ENCODE peak calls at places on chromosomes 7 and 10, in six cellular contexts. M, X, I, H, K and S are unnamed samples.

GRCh38 chr10:69655868-69656555 is 26.0 kb downstream of the FAM241B start:
- DNase-seq in M (no peak), K (no peak), H (no peak), X (no peak), I (no peak), S (no peak)

GRCh38 chr7:155644971-155645509 is 579 bp downstream of the RBM33 start:
- DNase-seq in I (no peak), K (peak; percentile 38), X (peak; percentile 37), M (no peak), H (no peak), S (no peak)

GRCh38 chr7:79615466-79615865 is 162.0 kb upstream of the MAGI2 start:
- DNase-seq in M (no peak), H (no peak), I (no peak), X (no peak), K (no peak), S (no peak)

GRCh38 chr10:48691812-48692528 is 7.3 kb downstream of the WDFY4 start:
- DNase-seq in M (no peak), X (no peak), K (no peak), I (no peak), H (no peak), S (no peak)

GRCh38 chr7:146926833-146927232 is 810.2 kb downstream of the CNTNAP2 start:
- DNase-seq in X (no peak), K (no peak), M (no peak), I (no peak), H (no peak), S (no peak)

GRCh38 chr7:46696741-46697140 is 775.7 kb upstream of the IGFBP3 start:
- DNase-seq in I (no peak), M (no peak), K (no peak), X (no peak), H (no peak), S (no peak)

GRCh38 chr7:152848026-152848425 is 88.5 kb downstream of the ACTR3B start:
- DNase-seq in M (no peak), I (no peak), X (no peak), H (no peak), K (no peak), S (no peak)

GRCh38 chr10:7610651-7611389 is 55.9 kb downstream of the ITIH5 start:
- DNase-seq in H (no peak), X (no peak), I (no peak), M (peak; percentile 47), K (peak; percentile 44), S (peak; percentile 22)

GRCh38 chr7:149474309-149475120 is 13.7 kb upstream of the ZNF777 start:
- DNase-seq in X (no peak), H (no peak), M (no peak), K (no peak), I (peak; percentile 80), S (no peak)

GRCh38 chr7:595621-596010 is 76.0 kb upstream of the PDGFA start:
- DNase-seq in K (no peak), I (no peak), X (no peak), M (no peak), H (no peak), S (no peak)

GRCh38 chr7:2659556-2660358 is 28.0 kb downstream of the TTYH3 start:
- DNase-seq in H (no peak), M (no peak), X (no peak), K (no peak), I (no peak), S (no peak)

GRCh38 chr7:43362652-43363428 is 220.1 kb upstream of the STK17A start:
- DNase-seq in H (no peak), M (no peak), I (no peak), X (peak; percentile 15), K (no peak), S (peak; percentile 18)

GRCh38 chr10:44293306-44293778 is 91.6 kb downstream of the CXCL12 start:
- DNase-seq in X (no peak), K (no peak), M (no peak), I (peak; percentile 65), H (no peak), S (no peak)

GRCh38 chr7:130420943-130421578 is 19.8 kb downstream of the CEP41 start:
- DNase-seq in I (no peak), K (no peak), H (no peak), M (no peak), X (no peak), S (no peak)

GRCh38 chr7:8190121-8190895 is 71.7 kb downstream of the ICA1 start:
- DNase-seq in M (peak; percentile 59), H (no peak), I (no peak), X (peak; percentile 61), K (peak; percentile 59), S (no peak)

GRCh38 chr7:145082366-145083240 is 246.8 kb upstream of the TPK1 start:
- DNase-seq in I (no peak), H (no peak), X (peak; percentile 22), M (no peak), K (no peak), S (no peak)

GRCh38 chr7:6359021-6359420 is 86.6 kb upstream of the CYTH3 start:
- DNase-seq in K (no peak), M (no peak), I (no peak), H (no peak), X (no peak), S (no peak)

GRCh38 chr7:139720705-139721231 is 57.0 kb downstream of the HIPK2 start:
- DNase-seq in K (peak; percentile 50), I (no peak), X (no peak), H (no peak), M (no peak), S (no peak)

GRCh38 chr10:65128277-65128676 is 1607.1 kb downstream of the REEP3 start:
- DNase-seq in K (no peak), H (no peak), X (no peak), M (no peak), I (no peak), S (no peak)

GRCh38 chr7:98192781-98193457 is 18.3 kb upstream of the BHLHA15 start:
- DNase-seq in H (no peak), M (no peak), X (no peak), K (no peak), I (no peak), S (no peak)

GRCh38 chr7:98191668-98192431 is 19.4 kb upstream of the BHLHA15 start:
- DNase-seq in H (no peak), I (no peak), M (no peak), X (no peak), K (no peak), S (no peak)

GRCh38 chr7:98186452-98187137 is 24.6 kb upstream of the BHLHA15 start:
- DNase-seq in X (no peak), H (no peak), I (no peak), M (no peak), K (no peak), S (no peak)

GRCh38 chr7:98187138-98187502 is 24.1 kb upstream of the BHLHA15 start:
- DNase-seq in I (no peak), K (no peak), H (no peak), X (no peak), M (no peak), S (no peak)

GRCh38 chr7:98189559-98189958 is 21.7 kb upstream of the BHLHA15 start:
- DNase-seq in H (no peak), I (no peak), K (no peak), X (no peak), M (no peak), S (no peak)
- H3K36me3 ChIP-seq in H (peaks cover 7% of the 10 kb centered on the region), I (peaks cover 60% of the 10 kb centered on the region), K (peaks cover 24% of the 10 kb centered on the region), X (peaks cover 32% of the 10 kb centered on the region), M (peaks cover 44% of the 10 kb centered on the region), S (peaks cover 98% of the 10 kb centered on the region)

DNA sequence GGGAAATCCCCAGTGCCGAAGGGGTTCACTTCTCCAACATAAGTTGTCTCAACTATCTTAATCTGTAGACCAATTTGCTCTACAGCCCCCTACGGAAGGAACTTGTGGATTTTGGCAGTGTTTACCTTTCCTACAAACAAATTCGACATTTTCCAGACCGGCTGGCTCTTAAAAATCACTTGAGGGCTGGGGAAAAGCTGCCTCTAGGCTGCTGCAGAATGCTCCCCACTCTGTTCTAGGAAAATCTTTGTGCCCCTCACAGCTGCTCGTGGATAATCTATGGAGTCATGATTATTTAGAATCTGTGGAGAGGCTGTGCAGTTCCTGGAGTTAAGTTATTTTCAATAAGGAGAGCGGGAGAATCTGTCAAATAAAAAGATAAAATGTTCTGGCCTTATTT is 474.7 kb upstream of the FZD8 start:
- DNase-seq in M (no peak), H (no peak), X (no peak), I (no peak), K (no peak), S (no peak)
- H3K4me3 ChIP-seq in M (no peak overlapping the region), H (no peak overlapping the region), X (no peak overlapping the region), I (no peak overlapping the region), K (no peak overlapping the region), S (no peak overlapping the region)

GRCh38 chr7:4043988-4044387 is 638.1 kb upstream of the FOXK1 start:
- DNase-seq in X (no peak), H (no peak), K (no peak), M (no peak), I (no peak), S (no peak)
- H3K9me3 ChIP-seq in X (no peaks in the 10 kb centered on the region), H (no peaks in the 10 kb centered on the region), K (no peaks in the 10 kb centered on the region), M (no peaks in the 10 kb centered on the region), I (no peaks in the 10 kb centered on the region), S (no peaks in the 10 kb centered on the region)

GRCh38 chr10:116465541-116465940 is 37.9 kb downstream of the PNLIPRP3 start:
- DNase-seq in K (no peak), X (no peak), I (no peak), H (no peak), M (no peak), S (no peak)

GRCh38 chr10:116461680-116462079 is 34.0 kb downstream of the PNLIPRP3 start:
- DNase-seq in I (no peak), H (no peak), X (no peak), K (no peak), M (no peak), S (no peak)

GRCh38 chr10:116464257-116464656 is 36.6 kb downstream of the PNLIPRP3 start:
- DNase-seq in X (no peak), H (no peak), I (peak; percentile 41), M (no peak), K (no peak), S (no peak)

GRCh38 chr10:116457480-116457879 is 29.8 kb downstream of the PNLIPRP3 start:
- DNase-seq in M (no peak), H (no peak), X (no peak), I (no peak), K (no peak), S (no peak)

GRCh38 chr10:116460219-116460618 is 32.6 kb downstream of the PNLIPRP3 start:
- DNase-seq in K (no peak), I (no peak), M (no peak), H (no peak), X (no peak), S (no peak)
- H3K36me3 ChIP-seq in K (no peaks in the 10 kb centered on the region), I (no peaks in the 10 kb centered on the region), M (no peaks in the 10 kb centered on the region), H (no peaks in the 10 kb centered on the region), X (no peaks in the 10 kb centered on the region), S (no peaks in the 10 kb centered on the region)

DNA sequence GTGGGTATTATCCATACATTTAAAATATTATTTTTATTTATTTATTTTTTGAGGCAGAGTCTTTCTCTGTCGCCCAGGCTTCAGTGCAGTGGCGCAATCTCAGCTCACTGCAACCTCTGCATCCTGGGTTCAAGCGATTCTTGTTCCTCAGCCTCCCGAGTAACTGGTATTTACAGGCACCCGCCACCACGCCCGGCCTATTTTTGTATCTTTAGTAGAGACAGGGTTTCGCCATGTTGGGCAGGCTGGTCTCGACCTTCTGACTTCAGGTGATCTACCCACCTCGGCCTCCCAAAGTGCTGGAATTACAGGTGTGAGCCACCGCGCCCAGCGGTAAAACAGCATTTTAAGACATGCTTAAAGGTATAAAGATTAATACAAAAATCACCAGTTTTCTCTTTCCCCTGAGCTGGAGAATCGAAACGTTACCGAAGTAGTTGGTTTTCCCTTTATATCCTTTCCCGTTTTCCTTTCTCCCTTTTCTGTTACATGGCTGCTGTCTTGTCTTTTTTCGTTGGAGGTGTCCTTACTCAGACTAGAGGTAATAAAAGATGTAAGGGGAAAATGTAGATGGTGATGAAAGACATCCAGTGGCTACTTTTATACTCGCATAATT is 1.7 kb downstream of the ARL5B start:
- DNase-seq in K (no peak), M (no peak), H (no peak), X (no peak), I (peak; percentile 38), S (no peak)
- H3K4me3 ChIP-seq in K (no peak overlapping the region), M (peak overlapping the region; percentile 99), H (peak overlapping the region; percentile 87), X (peak overlapping the region; percentile 92), I (peak overlapping the region; percentile 94), S (peak overlapping the region; percentile 85)